ENCODE peak calls at places on chromosome 16, in five cellular contexts. S, P, U, W and Y are unnamed samples. For H3K27me3, the result is how much of the 10 kb centered on the place peaks cover.

GRCh38 chr16:58472266-58472665 is 27.7 kb upstream of the NDRG4 start:
- DNase-seq in W (no peak), P (peak), U (no peak), S (no peak), Y (no peak)

GRCh38 chr16:68450741-68451140 is 2.4 kb upstream of the SMPD3 start:
- DNase-seq in S (no peak), U (no peak), W (no peak), P (no peak), Y (no peak)

GRCh38 chr16:69417537-69418199 is 6.8 kb upstream of the CYB5B start:
- DNase-seq in W (peak), P (no peak), S (no peak), U (no peak), Y (no peak)

GRCh38 chr16:58016841-58017446 is 8.6 kb upstream of the MMP15 start:
- DNase-seq in S (no peak), W (no peak), U (no peak), P (peak), Y (no peak)

GRCh38 chr16:53130193-53131049 is 75.6 kb downstream of the CHD9 start:
- DNase-seq in S (peak), U (peak), P (peak), W (peak), Y (peak)

GRCh38 chr16:17561056-17561455 is 90.3 kb upstream of the XYLT1 start:
- DNase-seq in U (no peak), P (no peak), S (no peak), W (no peak), Y (no peak)

GRCh38 chr16:49619811-49620157 is 236.1 kb downstream of the ZNF423 start:
- DNase-seq in W (no peak), U (no peak), S (no peak), P (no peak), Y (peak)

GRCh38 chr16:54928421-54929089 is 2.1 kb upstream of the IRX5 start:
- DNase-seq in P (peak), W (peak), U (no peak), S (peak), Y (peak)

GRCh38 chr16:62963846-62964245 is 927.6 kb upstream of the CDH8 start:
- DNase-seq in W (no peak), U (no peak), S (no peak), P (no peak), Y (no peak)

GRCh38 chr16:77043076-77043475 is 147.9 kb upstream of the MON1B start:
- DNase-seq in W (no peak), U (no peak), S (no peak), P (no peak), Y (no peak)

GRCh38 chr16:49499018-49499785 is 125.6 kb downstream of the C16orf78 start:
- DNase-seq in U (no peak), W (no peak), P (no peak), S (no peak), Y (no peak)

GRCh38 chr16:73053379-73054130 is 5.6 kb upstream of the ZFHX3 start:
- DNase-seq in W (peak), P (no peak), S (no peak), U (no peak), Y (no peak)

DNA sequence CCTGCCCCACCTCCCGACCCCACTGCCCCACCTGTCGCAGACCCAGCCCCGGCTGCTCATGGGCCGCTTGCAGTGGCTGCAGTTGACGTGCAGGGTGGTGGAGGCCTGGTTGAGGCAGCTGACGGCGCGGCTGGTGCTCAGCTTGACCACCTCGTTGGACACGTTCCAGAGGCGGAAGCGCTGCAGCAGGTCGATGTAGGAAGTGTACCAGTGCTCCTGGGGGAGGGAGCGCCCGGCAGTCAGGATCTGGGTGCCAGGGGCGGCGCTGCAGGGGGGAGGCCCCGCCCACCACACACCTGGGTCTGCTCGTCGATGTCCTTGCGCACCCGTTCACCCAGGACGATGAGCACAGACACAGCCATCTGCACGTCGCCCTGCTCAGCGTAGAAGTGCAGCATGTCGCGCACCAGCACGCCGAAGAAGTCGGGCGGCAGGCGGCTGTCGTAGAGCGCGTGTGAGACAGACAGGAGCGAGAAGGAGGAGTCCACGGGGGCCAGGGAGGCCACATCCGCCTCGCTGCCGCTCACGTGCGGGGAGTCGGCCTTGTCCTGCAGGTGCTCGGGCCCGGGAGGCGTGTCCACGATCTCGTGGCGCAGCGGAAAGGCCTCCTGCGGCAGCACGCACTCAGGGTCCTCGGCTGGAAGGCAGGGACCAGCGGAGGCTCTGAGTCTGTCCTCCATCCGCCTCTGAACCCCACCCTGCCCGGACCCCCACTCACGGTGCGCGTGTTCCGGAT is 995 bp upstream of the JMJD8 start:
- DNase-seq in S (no peak), W (no peak), P (no peak), U (peak), Y (peak)
- TF ChIP-seq POLR2A in S (no peak), W (no peak), P (no peak), U (no peak), Y (no peak)

GRCh38 chr16:88413631-88414030 is 30.9 kb downstream of the ZNF469 start:
- DNase-seq in U (no peak), W (no peak), S (no peak), P (no peak), Y (no peak)

GRCh38 chr16:88415381-88416323 is 32.9 kb downstream of the ZNF469 start:
- DNase-seq in P (no peak), S (no peak), W (no peak), U (no peak), Y (no peak)

GRCh38 chr16:88413231-88413630 is 30.5 kb downstream of the ZNF469 start:
- DNase-seq in U (no peak), W (no peak), P (no peak), S (no peak), Y (no peak)

GRCh38 chr16:88416686-88417085 is 33.9 kb downstream of the ZNF469 start:
- DNase-seq in W (no peak), S (no peak), U (no peak), P (no peak), Y (no peak)

DNA sequence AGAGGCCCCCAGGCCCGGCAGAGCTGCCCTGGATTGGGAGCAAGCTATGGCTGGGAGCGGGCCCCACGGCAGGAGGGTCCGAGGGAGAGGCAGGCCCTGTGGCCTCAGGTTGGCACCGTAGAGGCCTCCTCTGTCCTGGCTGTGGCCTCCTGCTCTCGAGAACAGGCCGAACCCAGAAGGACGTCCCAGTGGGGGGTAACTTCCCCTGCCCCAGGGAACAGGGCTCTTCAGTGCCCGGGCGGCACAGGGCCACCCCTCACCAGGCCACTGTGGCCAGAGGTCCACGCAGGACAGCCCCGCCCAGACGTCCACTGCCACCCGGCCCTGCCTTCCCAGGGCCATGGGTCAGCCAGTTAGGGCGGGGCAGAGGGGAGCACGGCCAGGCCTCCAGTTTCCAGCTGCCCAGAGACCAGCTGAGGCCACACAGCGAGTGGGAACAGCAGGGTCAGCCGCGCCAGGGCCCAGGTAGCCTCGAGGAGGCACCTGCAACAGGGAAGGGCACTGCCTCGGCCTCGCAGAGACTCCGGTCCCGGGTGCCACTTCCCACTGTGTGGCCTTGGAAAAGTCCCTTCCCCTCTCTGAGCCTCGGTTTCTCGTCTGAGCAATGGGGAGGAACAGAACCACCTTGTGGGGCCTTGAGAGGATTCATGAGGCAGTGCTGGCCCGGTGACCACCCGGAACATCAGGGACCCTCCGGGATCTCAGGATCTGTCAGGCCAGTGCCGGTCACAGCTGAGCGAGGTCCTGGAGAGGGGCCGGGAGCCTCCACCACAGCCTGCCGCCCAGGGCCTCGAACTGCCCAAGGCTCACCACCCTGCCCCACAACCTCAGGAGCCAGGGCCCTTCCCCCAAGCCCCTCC is 32.0 kb downstream of the ZNF469 start:
- DNase-seq in W (no peak), P (no peak), S (no peak), U (no peak), Y (no peak)
- H3K27me3 ChIP-seq in W (under half), P (under half), S (under half), U (under half), Y (under half)

DNA sequence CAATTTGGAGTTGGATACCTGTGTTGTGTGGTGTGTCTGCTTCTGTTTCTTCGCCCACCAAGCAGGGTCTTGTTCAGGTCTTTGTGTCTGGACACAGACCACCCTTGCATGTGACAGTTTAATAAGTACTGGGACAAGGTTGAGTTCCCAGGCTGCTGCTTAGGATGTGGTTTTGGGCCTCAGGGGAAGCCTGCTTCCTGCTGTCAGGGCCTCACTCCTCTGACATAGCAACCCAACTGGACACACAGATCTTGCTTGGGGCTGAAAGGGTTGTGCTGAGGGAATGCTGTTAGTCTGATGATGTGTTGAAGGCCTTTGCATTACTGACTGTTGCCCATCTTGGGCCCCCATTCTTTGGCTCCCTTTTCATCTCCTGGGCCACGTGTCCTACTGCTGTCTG is 4.8 kb upstream of the TGFB1I1 start:
- DNase-seq in W (no peak), U (peak), S (no peak), P (no peak), Y (no peak)
- TF ChIP-seq POLR2A in W (no peak), U (no peak), S (no peak), P (no peak), Y (no peak)

GRCh38 chr16:86029131-86029741 is 130.3 kb downstream of the IRF8 start:
- DNase-seq in P (peak), S (no peak), U (no peak), W (no peak), Y (no peak)
- H3K27me3 ChIP-seq in P (under half), S (under half), U (under half), W (under half), Y (under half)

GRCh38 chr16:88979616-88980015 is 2.6 kb upstream of the CBFA2T3 start:
- DNase-seq in P (no peak), S (no peak), W (no peak), U (no peak), Y (no peak)

GRCh38 chr16:88977845-88978607 is 1.0 kb upstream of the CBFA2T3 start:
- DNase-seq in P (no peak), U (no peak), S (no peak), W (no peak), Y (no peak)

GRCh38 chr16:88976359-88977027 is 514 bp downstream of the CBFA2T3 start:
- DNase-seq in S (no peak), W (no peak), U (no peak), P (no peak), Y (no peak)

GRCh38 chr16:88977028-88977844 is at the start of gene CBFA2T3:
- DNase-seq in U (peak), W (peak), P (peak), S (peak), Y (peak)

GRCh38 chr16:88978608-88979346 is 1.8 kb upstream of the CBFA2T3 start:
- DNase-seq in W (no peak), S (no peak), P (no peak), U (no peak), Y (no peak)
- TF ChIP-seq POLR2A in W (no peak), S (no peak), P (no peak), U (no peak), Y (no peak)

GRCh38 chr16:89042711-89043551 is 50.7 kb upstream of the ACSF3 start:
- DNase-seq in P (peak), W (no peak), S (no peak), U (no peak), Y (no peak)

GRCh38 chr16:89045181-89045815 is 48.4 kb upstream of the ACSF3 start:
- DNase-seq in S (peak), P (peak), U (no peak), W (no peak), Y (no peak)

GRCh38 chr16:89041571-89042481 is 51.8 kb upstream of the ACSF3 start:
- DNase-seq in U (no peak), P (peak), W (no peak), S (no peak), Y (no peak)

GRCh38 chr16:89044394-89045180 is 49.1 kb upstream of the ACSF3 start:
- DNase-seq in P (peak), S (peak), U (no peak), W (no peak), Y (no peak)

DNA sequence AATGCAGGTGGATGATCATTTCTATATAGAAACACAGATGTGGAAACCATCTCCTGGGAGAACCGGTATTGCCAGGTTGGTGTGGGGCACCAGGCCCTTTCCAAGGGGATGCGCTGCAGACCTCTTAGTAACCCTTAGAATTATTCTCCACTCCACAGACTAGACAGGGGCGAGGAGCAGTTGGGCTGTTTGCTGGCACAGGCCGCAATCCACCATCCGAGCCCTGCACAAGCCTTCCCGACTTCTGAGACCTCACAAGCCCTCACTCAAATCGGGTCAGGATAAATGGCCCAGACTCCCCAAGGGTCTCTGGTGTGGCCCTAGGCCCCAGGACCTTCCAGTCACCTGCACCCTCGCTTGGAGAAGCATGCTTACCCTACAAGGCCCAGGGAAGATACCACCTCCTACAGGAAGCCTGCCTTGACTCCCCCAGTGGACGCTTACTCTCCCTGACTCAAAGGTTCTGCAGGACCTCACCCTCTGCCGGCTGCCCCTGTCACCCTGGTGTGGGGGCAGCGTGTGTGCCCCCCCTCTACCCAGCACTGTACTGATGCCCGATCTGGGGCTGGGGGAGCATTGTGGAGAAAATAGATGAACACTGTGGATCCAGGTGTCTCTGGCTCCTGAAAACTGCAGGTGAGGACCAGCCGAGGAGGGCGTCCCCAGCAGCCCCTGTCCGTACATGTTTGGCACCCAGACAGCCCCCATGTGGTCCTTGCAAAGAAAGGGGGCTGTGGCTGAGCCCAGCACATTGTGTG is 49.8 kb upstream of the ACSF3 start:
- DNase-seq in W (no peak), P (peak), U (no peak), S (no peak), Y (no peak)
- H3K27me3 ChIP-seq in W (under half), P (under half), U (under half), S (under half), Y (under half)